ENCODE peak calls at places on chromosome 5, in nine cellular contexts. One of them, this sample, is unnamed.

GRCh38 chr5:957730-958485 is 50.7 kb upstream of the NKD2 start:
- DNase-seq in mammary epithelial cell: no peak
- DNase-seq in HL-60: no peak
- DNase-seq in fibroblast of mammary gland: no peak
- DNase-seq in sigmoid colon: no peak
- DNase-seq in AG04449: no peak
- DNase-seq in RWPE2: peak; percentile 67
- DNase-seq in fibroblast of lung: no peak
- DNase-seq in left ventricle myocardium inferior: no peak
- DNase-seq in this sample: no peak

GRCh38 chr5:95761771-95762680 is 30.9 kb downstream of the RHOBTB3 start:
- DNase-seq in mammary epithelial cell: no peak
- DNase-seq in HL-60: no peak
- DNase-seq in fibroblast of mammary gland: peak; percentile 25
- DNase-seq in sigmoid colon: no peak
- DNase-seq in AG04449: peak; percentile 71
- DNase-seq in RWPE2: no peak
- DNase-seq in fibroblast of lung: peak; percentile 95
- DNase-seq in left ventricle myocardium inferior: no peak
- DNase-seq in this sample: no peak

GRCh38 chr5:4653475-4653874 is 486.7 kb upstream of the ADAMTS16 start:
- DNase-seq in mammary epithelial cell: no peak
- DNase-seq in HL-60: no peak
- DNase-seq in fibroblast of mammary gland: no peak
- DNase-seq in sigmoid colon: no peak
- DNase-seq in AG04449: no peak
- DNase-seq in RWPE2: no peak
- DNase-seq in fibroblast of lung: no peak
- DNase-seq in left ventricle myocardium inferior: no peak
- DNase-seq in this sample: no peak

GRCh38 chr5:2995667-2996066 is 244.2 kb upstream of the IRX2 start:
- DNase-seq in mammary epithelial cell: no peak
- DNase-seq in HL-60: no peak
- DNase-seq in fibroblast of mammary gland: no peak
- DNase-seq in sigmoid colon: no peak
- DNase-seq in AG04449: no peak
- DNase-seq in RWPE2: no peak
- DNase-seq in fibroblast of lung: no peak
- DNase-seq in left ventricle myocardium inferior: no peak
- DNase-seq in this sample: no peak

GRCh38 chr5:113487779-113488644 is at the start of gene MCC:
- DNase-seq in mammary epithelial cell: peak; percentile 93
- DNase-seq in HL-60: peak; percentile 11
- DNase-seq in fibroblast of mammary gland: peak; percentile 86
- DNase-seq in sigmoid colon: peak; percentile 88
- DNase-seq in AG04449: peak; percentile 71
- DNase-seq in RWPE2: peak; percentile 93
- DNase-seq in fibroblast of lung: peak; percentile 95
- DNase-seq in left ventricle myocardium inferior: peak; percentile 79
- DNase-seq in this sample: peak; percentile 84

GRCh38 chr5:80959768-80960442 is at the start of gene RASGRF2:
- DNase-seq in mammary epithelial cell: no peak
- DNase-seq in HL-60: no peak
- DNase-seq in fibroblast of mammary gland: no peak
- DNase-seq in sigmoid colon: peak; percentile 65
- DNase-seq in AG04449: no peak
- DNase-seq in RWPE2: no peak
- DNase-seq in fibroblast of lung: peak; percentile 59
- DNase-seq in left ventricle myocardium inferior: peak; percentile 18
- DNase-seq in this sample: peak; percentile 2

GRCh38 chr5:1090538-1090937 is 21.3 kb downstream of the SLC12A7 start:
- DNase-seq in mammary epithelial cell: no peak
- DNase-seq in HL-60: no peak
- DNase-seq in fibroblast of mammary gland: peak; percentile 8
- DNase-seq in sigmoid colon: no peak
- DNase-seq in AG04449: no peak
- DNase-seq in RWPE2: no peak
- DNase-seq in fibroblast of lung: no peak
- DNase-seq in left ventricle myocardium inferior: peak; percentile 69
- DNase-seq in this sample: peak; percentile 61

GRCh38 chr5:89729623-89730390 is 679.7 kb downstream of the CETN3 start:
- DNase-seq in mammary epithelial cell: peak; percentile 8
- DNase-seq in HL-60: no peak
- DNase-seq in fibroblast of mammary gland: peak; percentile 7
- DNase-seq in sigmoid colon: no peak
- DNase-seq in AG04449: no peak
- DNase-seq in RWPE2: no peak
- DNase-seq in fibroblast of lung: peak; percentile 43
- DNase-seq in left ventricle myocardium inferior: no peak
- DNase-seq in this sample: no peak

GRCh38 chr5:142592365-142592764 is 93.5 kb downstream of the FGF1 start:
- DNase-seq in mammary epithelial cell: no peak
- DNase-seq in HL-60: no peak
- DNase-seq in fibroblast of mammary gland: no peak
- DNase-seq in sigmoid colon: no peak
- DNase-seq in AG04449: no peak
- DNase-seq in RWPE2: no peak
- DNase-seq in fibroblast of lung: no peak
- DNase-seq in left ventricle myocardium inferior: no peak
- DNase-seq in this sample: no peak

GRCh38 chr5:83199126-83199525 is 121.8 kb downstream of the XRCC4 start:
- DNase-seq in mammary epithelial cell: no peak
- DNase-seq in HL-60: no peak
- DNase-seq in fibroblast of mammary gland: no peak
- DNase-seq in sigmoid colon: no peak
- DNase-seq in AG04449: no peak
- DNase-seq in RWPE2: no peak
- DNase-seq in fibroblast of lung: no peak
- DNase-seq in left ventricle myocardium inferior: no peak
- DNase-seq in this sample: no peak

GRCh38 chr5:115377468-115378217 is 81.2 kb upstream of the CCDC112 start:
- DNase-seq in mammary epithelial cell: peak; percentile 66
- DNase-seq in HL-60: no peak
- DNase-seq in fibroblast of mammary gland: peak; percentile 95
- DNase-seq in sigmoid colon: no peak
- DNase-seq in AG04449: peak; percentile 93
- DNase-seq in RWPE2: no peak
- DNase-seq in fibroblast of lung: peak; percentile 93
- DNase-seq in left ventricle myocardium inferior: no peak
- DNase-seq in this sample: no peak

GRCh38 chr5:133274597-133274935 is 222.8 kb downstream of the HSPA4 start:
- DNase-seq in mammary epithelial cell: no peak
- DNase-seq in HL-60: no peak
- DNase-seq in fibroblast of mammary gland: peak; percentile 12
- DNase-seq in sigmoid colon: no peak
- DNase-seq in AG04449: no peak
- DNase-seq in RWPE2: no peak
- DNase-seq in fibroblast of lung: no peak
- DNase-seq in left ventricle myocardium inferior: no peak
- DNase-seq in this sample: no peak

GRCh38 chr5:112978836-112979235 is 2.2 kb downstream of the DCP2 start:
- DNase-seq in mammary epithelial cell: no peak
- DNase-seq in HL-60: no peak
- DNase-seq in fibroblast of mammary gland: no peak
- DNase-seq in sigmoid colon: no peak
- DNase-seq in AG04449: no peak
- DNase-seq in RWPE2: no peak
- DNase-seq in fibroblast of lung: no peak
- DNase-seq in left ventricle myocardium inferior: no peak
- DNase-seq in this sample: no peak

GRCh38 chr5:157290981-157291711 is 25.2 kb downstream of the CYFIP2 start:
- DNase-seq in mammary epithelial cell: no peak
- DNase-seq in HL-60: no peak
- DNase-seq in fibroblast of mammary gland: no peak
- DNase-seq in sigmoid colon: no peak
- DNase-seq in AG04449: no peak
- DNase-seq in RWPE2: no peak
- DNase-seq in fibroblast of lung: peak; percentile 28
- DNase-seq in left ventricle myocardium inferior: no peak
- DNase-seq in this sample: peak; percentile 33

GRCh38 chr5:114361724-114362196 is at the start of gene KCNN2:
- DNase-seq in mammary epithelial cell: peak; percentile 39
- DNase-seq in HL-60: peak; percentile 71
- DNase-seq in fibroblast of mammary gland: peak; percentile 17
- DNase-seq in sigmoid colon: peak; percentile 90
- DNase-seq in AG04449: no peak
- DNase-seq in RWPE2: peak; percentile 78
- DNase-seq in fibroblast of lung: peak; percentile 57
- DNase-seq in left ventricle myocardium inferior: peak; percentile 83
- DNase-seq in this sample: peak; percentile 94

GRCh38 chr5:17283121-17283415 is 65.6 kb downstream of the BASP1 start:
- DNase-seq in mammary epithelial cell: no peak
- DNase-seq in HL-60: no peak
- DNase-seq in fibroblast of mammary gland: no peak
- DNase-seq in sigmoid colon: no peak
- DNase-seq in AG04449: no peak
- DNase-seq in RWPE2: no peak
- DNase-seq in fibroblast of lung: no peak
- DNase-seq in left ventricle myocardium inferior: no peak
- DNase-seq in this sample: no peak

GRCh38 chr5:89968870-89969472 is 440.6 kb downstream of the CETN3 start:
- DNase-seq in mammary epithelial cell: no peak
- DNase-seq in HL-60: no peak
- DNase-seq in fibroblast of mammary gland: peak; percentile 75
- DNase-seq in sigmoid colon: no peak
- DNase-seq in AG04449: no peak
- DNase-seq in RWPE2: no peak
- DNase-seq in fibroblast of lung: peak; percentile 78
- DNase-seq in left ventricle myocardium inferior: no peak
- DNase-seq in this sample: no peak

GRCh38 chr5:165334186-165334585 is 1828.8 kb downstream of the MAT2B start:
- DNase-seq in mammary epithelial cell: peak; percentile 75
- DNase-seq in HL-60: no peak
- DNase-seq in fibroblast of mammary gland: peak; percentile 64
- DNase-seq in sigmoid colon: no peak
- DNase-seq in AG04449: no peak
- DNase-seq in RWPE2: no peak
- DNase-seq in fibroblast of lung: peak; percentile 84
- DNase-seq in left ventricle myocardium inferior: no peak
- DNase-seq in this sample: no peak

GRCh38 chr5:149162401-149163084 is 21.2 kb downstream of the ABLIM3 start:
- DNase-seq in mammary epithelial cell: peak; percentile 90
- DNase-seq in HL-60: no peak
- DNase-seq in fibroblast of mammary gland: peak; percentile 71
- DNase-seq in sigmoid colon: no peak
- DNase-seq in AG04449: no peak
- DNase-seq in RWPE2: no peak
- DNase-seq in fibroblast of lung: peak; percentile 89
- DNase-seq in left ventricle myocardium inferior: no peak
- DNase-seq in this sample: no peak

GRCh38 chr5:110785356-110785755 is 46.5 kb downstream of the SLC25A46 start:
- DNase-seq in mammary epithelial cell: peak; percentile 86
- DNase-seq in HL-60: no peak
- DNase-seq in fibroblast of mammary gland: peak; percentile 97
- DNase-seq in sigmoid colon: no peak
- DNase-seq in AG04449: peak; percentile 4
- DNase-seq in RWPE2: no peak
- DNase-seq in fibroblast of lung: peak; percentile 86
- DNase-seq in left ventricle myocardium inferior: no peak
- DNase-seq in this sample: no peak
- H3K4me3 ChIP-seq in mammary epithelial cell: no peak overlapping the region
- H3K4me3 ChIP-seq in HL-60: no peak overlapping the region
- H3K4me3 ChIP-seq in fibroblast of mammary gland: no peak overlapping the region
- H3K4me3 ChIP-seq in sigmoid colon: no peak overlapping the region
- H3K4me3 ChIP-seq in AG04449: no peak overlapping the region
- H3K4me3 ChIP-seq in RWPE2: no peak overlapping the region
- H3K4me3 ChIP-seq in fibroblast of lung: no peak overlapping the region
- H3K4me3 ChIP-seq in left ventricle myocardium inferior: no peak overlapping the region
- H3K4me3 ChIP-seq in this sample: no peak overlapping the region

DNA sequence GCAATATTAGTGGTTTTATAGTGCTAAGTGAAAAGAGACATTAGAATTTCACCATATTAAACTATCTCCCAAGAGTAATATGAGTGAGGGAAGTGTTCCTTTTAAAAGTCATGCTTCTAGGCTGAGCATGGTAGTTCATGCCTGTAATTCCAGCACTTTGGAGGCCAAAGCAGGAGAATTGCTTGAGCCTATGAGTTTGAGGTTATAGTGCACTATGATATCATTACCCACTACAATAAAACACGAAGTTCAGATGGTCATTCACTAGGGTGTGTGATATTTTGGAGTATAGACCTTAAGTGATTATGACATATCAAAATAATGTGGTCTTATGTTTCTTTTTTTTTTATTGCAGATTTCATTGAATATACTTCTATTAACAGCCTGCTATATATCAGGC is 6.7 kb downstream of the KIF2A start:
- DNase-seq in mammary epithelial cell: no peak
- DNase-seq in HL-60: no peak
- DNase-seq in fibroblast of mammary gland: peak; percentile 12
- DNase-seq in sigmoid colon: no peak
- DNase-seq in AG04449: no peak
- DNase-seq in RWPE2: no peak
- DNase-seq in fibroblast of lung: no peak
- DNase-seq in left ventricle myocardium inferior: no peak
- DNase-seq in this sample: no peak
- TF ChIP-seq CTCF in mammary epithelial cell: no peak
- TF ChIP-seq CTCF in HL-60: no peak
- TF ChIP-seq CTCF in fibroblast of mammary gland: no peak
- TF ChIP-seq CTCF in sigmoid colon: no peak
- TF ChIP-seq CTCF in AG04449: no peak
- TF ChIP-seq CTCF in RWPE2: no peak
- TF ChIP-seq CTCF in fibroblast of lung: no peak
- TF ChIP-seq CTCF in left ventricle myocardium inferior: no peak
- TF ChIP-seq CTCF in this sample: no peak

GRCh38 chr5:175773534-175774070 is 97.8 kb upstream of the CPLX2 start:
- DNase-seq in mammary epithelial cell: no peak
- DNase-seq in HL-60: no peak
- DNase-seq in fibroblast of mammary gland: no peak
- DNase-seq in sigmoid colon: no peak
- DNase-seq in AG04449: no peak
- DNase-seq in RWPE2: no peak
- DNase-seq in fibroblast of lung: no peak
- DNase-seq in left ventricle myocardium inferior: no peak
- DNase-seq in this sample: no peak
- H3K4me3 ChIP-seq in mammary epithelial cell: no peak overlapping the region
- H3K4me3 ChIP-seq in HL-60: no peak overlapping the region
- H3K4me3 ChIP-seq in fibroblast of mammary gland: no peak overlapping the region
- H3K4me3 ChIP-seq in sigmoid colon: no peak overlapping the region
- H3K4me3 ChIP-seq in AG04449: no peak overlapping the region
- H3K4me3 ChIP-seq in RWPE2: no peak overlapping the region
- H3K4me3 ChIP-seq in fibroblast of lung: no peak overlapping the region
- H3K4me3 ChIP-seq in left ventricle myocardium inferior: peak overlapping the region; percentile 10
- H3K4me3 ChIP-seq in this sample: no peak overlapping the region

DNA sequence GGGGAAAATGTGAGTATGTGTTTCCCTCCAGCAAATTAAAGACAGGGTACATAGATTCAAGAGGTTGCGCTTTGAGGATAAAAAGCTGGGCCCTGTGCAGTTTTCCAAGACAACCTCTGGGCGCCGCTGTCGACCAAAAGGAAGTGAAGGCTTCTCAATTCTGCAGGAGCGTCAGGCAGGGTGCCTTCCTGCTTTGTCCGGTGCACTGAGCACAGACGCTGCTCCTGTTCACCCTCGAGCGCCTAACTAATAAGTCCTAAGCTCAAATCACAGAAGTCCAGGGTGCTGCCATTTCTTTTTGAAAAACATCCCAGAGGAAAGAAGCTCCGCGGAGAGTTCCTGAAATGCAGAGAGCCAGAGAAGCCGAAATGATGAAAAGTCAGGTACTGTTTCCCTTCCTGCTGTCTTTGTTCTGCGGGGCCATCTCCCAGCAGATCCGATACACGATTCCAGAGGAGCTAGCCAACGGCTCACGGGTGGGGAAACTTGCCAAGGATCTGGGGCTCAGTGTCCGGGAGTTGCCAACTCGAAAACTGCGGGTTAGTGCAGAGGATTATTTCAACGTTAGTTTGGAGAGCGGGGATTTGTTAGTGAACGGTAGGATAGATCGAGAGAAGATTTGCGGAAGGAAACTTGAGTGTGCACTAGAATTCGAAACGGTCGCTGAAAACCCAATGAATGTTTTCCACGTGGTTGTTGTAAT is at the start of gene PCDHGB1:
- DNase-seq in mammary epithelial cell: peak; percentile 39
- DNase-seq in HL-60: no peak
- DNase-seq in fibroblast of mammary gland: peak; percentile 60
- DNase-seq in sigmoid colon: no peak
- DNase-seq in AG04449: no peak
- DNase-seq in RWPE2: no peak
- DNase-seq in fibroblast of lung: peak; percentile 60
- DNase-seq in left ventricle myocardium inferior: no peak
- DNase-seq in this sample: no peak
- TF ChIP-seq CTCF in mammary epithelial cell: peak; percentile 26
- TF ChIP-seq CTCF in HL-60: peak; percentile 32
- TF ChIP-seq CTCF in fibroblast of mammary gland: peak; percentile 57
- TF ChIP-seq CTCF in sigmoid colon: no peak
- TF ChIP-seq CTCF in AG04449: peak; percentile 50
- TF ChIP-seq CTCF in RWPE2: peak; percentile 49
- TF ChIP-seq CTCF in fibroblast of lung: peak; percentile 60
- TF ChIP-seq CTCF in left ventricle myocardium inferior: peak; percentile 74
- TF ChIP-seq CTCF in this sample: no peak

This sample was measured in adrenal gland.